ENCODE peak calls at places on chromosomes 3 and 15, in four cellular contexts. R, O, J and D are unnamed samples.

GRCh38 chr3:113575191-113575590 is 42.8 kb downstream of the SIDT1 start:
- DNase-seq in R (peak; percentile 9), O (no peak), J (no peak), D (no peak)

GRCh38 chr3:29346828-29347227 is 66.0 kb downstream of the RBMS3 start:
- DNase-seq in R (peak; percentile 21), O (no peak), J (peak; percentile 63), D (no peak)

GRCh38 chr15:42343596-42344232 is 15.6 kb upstream of the CAPN3 start:
- DNase-seq in R (no peak), O (no peak), J (no peak), D (no peak)

GRCh38 chr3:177934001-177934891 is 602.0 kb upstream of the KCNMB2 start:
- DNase-seq in R (no peak), O (no peak), J (peak; percentile 87), D (peak; percentile 32)

GRCh38 chr3:190012784-190013183 is 107.9 kb downstream of the P3H2 start:
- DNase-seq in R (no peak), O (no peak), J (no peak), D (no peak)

GRCh38 chr15:69060744-69061143 is 46.2 kb downstream of the NOX5 start:
- DNase-seq in R (no peak), O (no peak), J (no peak), D (no peak)

GRCh38 chr3:13045904-13046568 is 27.2 kb downstream of the IQSEC1 start:
- DNase-seq in R (no peak), O (no peak), J (no peak), D (no peak)

GRCh38 chr15:35043380-35044095 is 41.6 kb downstream of the NANOGP8 start:
- DNase-seq in R (no peak), O (no peak), J (no peak), D (no peak)

GRCh38 chr3:112633191-112633590 is 7.8 kb downstream of the CCDC80 start:
- DNase-seq in R (no peak), O (no peak), J (no peak), D (no peak)

GRCh38 chr3:17431004-17431403 is 311.4 kb downstream of the TBC1D5 start:
- DNase-seq in R (peak; percentile 24), O (peak; percentile 12), J (peak; percentile 62), D (peak; percentile 63)

GRCh38 chr3:152320201-152320617 is 51.5 kb downstream of the MBNL1 start:
- DNase-seq in R (no peak), O (no peak), J (peak; percentile 59), D (peak; percentile 34)

GRCh38 chr15:69801132-69801531 is 296.6 kb downstream of the TLE3 start:
- DNase-seq in R (no peak), O (no peak), J (no peak), D (no peak)

GRCh38 chr3:89145995-89146394 is 38.6 kb downstream of the EPHA3 start:
- DNase-seq in R (no peak), O (no peak), J (peak; percentile 80), D (peak; percentile 89)

GRCh38 chr15:77538793-77539487 is 93.8 kb downstream of the LINGO1 start:
- DNase-seq in R (no peak), O (no peak), J (no peak), D (no peak)

GRCh38 chr3:169980055-169980454 is 13.4 kb downstream of the SEC62 start:
- DNase-seq in R (no peak), O (no peak), J (peak; percentile 63), D (peak; percentile 86)